ENCODE peak calls at places on chromosomes 5 and 9, in seven cellular contexts. Z is H9; T is uterus; X is stimulated activated CD8-positive, alpha-beta memory T cell treated with anti-CD3 and anti-CD28 coated beads, Interleukin-4, amount 100 ng/mL, for 4 hours; I is mucosa of gallbladder; O is activated naive CD4-positive, alpha-beta T cell; M is posterior vena cava. L is an unnamed sample.

GRCh38 chr5:124774002-124774318 is 27.5 kb upstream of the ZNF608 start:
- DNase-seq in T (no peak), M (no peak), I (no peak), Z (no peak), X (no peak), O (no peak), L (no peak)

GRCh38 chr5:119302916-119303897 is 52.6 kb upstream of the TNFAIP8 start:
- DNase-seq in M (no peak), X (no peak), O (no peak), Z (no peak), T (no peak), I (peak; percentile 58), L (no peak)

GRCh38 chr9:134678671-134679443 is 37.3 kb downstream of the COL5A1 start:
- DNase-seq in I (no peak), O (no peak), Z (no peak), T (no peak), M (peak; percentile 70), X (no peak), L (no peak)

GRCh38 chr9:4012446-4012845 is 287.4 kb downstream of the GLIS3 start:
- DNase-seq in X (no peak), T (no peak), I (no peak), O (no peak), Z (no peak), M (no peak), L (no peak)

GRCh38 chr5:123059455-123059854 is 22.9 kb upstream of the PPIC start:
- DNase-seq in T (no peak), X (no peak), Z (no peak), I (no peak), M (no peak), O (no peak), L (no peak)

GRCh38 chr5:37893414-37894134 is 53.7 kb upstream of the GDNF start:
- DNase-seq in O (no peak), Z (no peak), M (no peak), I (no peak), X (no peak), T (no peak), L (no peak)

GRCh38 chr5:132753135-132753987 is 6.1 kb downstream of the CCNI2 start:
- DNase-seq in M (no peak), X (no peak), O (no peak), Z (peak; percentile 48), I (peak; percentile 16), T (no peak), L (no peak)

GRCh38 chr5:3006961-3007551 is 255.6 kb upstream of the IRX2 start:
- DNase-seq in O (no peak), M (no peak), Z (no peak), X (no peak), T (no peak), I (no peak), L (no peak)

GRCh38 chr9:125785187-125785840 is 38.1 kb downstream of the PBX3 start:
- DNase-seq in M (no peak), X (no peak), Z (no peak), I (no peak), O (no peak), T (no peak), L (no peak)

GRCh38 chr9:109538346-109538745 is 40.2 kb upstream of the PTPN3 start:
- DNase-seq in O (no peak), Z (no peak), T (no peak), M (no peak), I (no peak), X (no peak), L (no peak)

GRCh38 chr5:171644536-171644935 is 141.1 kb upstream of the SMIM23 start:
- DNase-seq in T (no peak), O (no peak), I (no peak), X (no peak), Z (no peak), M (no peak), L (no peak)